ENCODE peak calls at places on chromosomes 1 and 21, in six cellular contexts. R is NCI-H460; K is activated CD8-positive, alpha-beta memory T cell treated with anti-CD3 and anti-CD28 coated beads, Interleukin-2, amount 50 U/mL, for 48 hours; X is GM12864; I is activated CD4-positive, alpha-beta T cell treated with anti-CD3 and anti-CD28 coated beads, Interleukin-2, amount 10 ng/mL, durations not matched to agents 7 days and 5 days; H is HCT116. L is an unnamed sample.

GRCh38 chr1:160608514-160608913 is 29.2 kb upstream of the CD84 start:
- DNase-seq in R (no peak), X (no peak), K (no peak), I (no peak), H (no peak), L (no peak)

GRCh38 chr1:38444311-38444710 is 397.7 kb upstream of the POU3F1 start:
- DNase-seq in I (no peak), K (no peak), R (no peak), H (no peak), X (no peak), L (no peak)

GRCh38 chr1:154931940-154932487 is 4.5 kb downstream of the PMVK start:
- DNase-seq in X (no peak), I (no peak), H (peak; percentile 72), K (no peak), R (peak; percentile 14), L (peak; percentile 87)

GRCh38 chr1:87224209-87224608 is 104.5 kb upstream of the LMO4 start:
- DNase-seq in H (peak; percentile 46), R (no peak), K (no peak), I (no peak), X (no peak), L (no peak)

GRCh38 chr1:82597620-82598019 is 796.9 kb downstream of the ADGRL2 start:
- DNase-seq in K (no peak), X (no peak), I (no peak), R (no peak), H (no peak), L (no peak)

GRCh38 chr1:31625561-31626272 is 8.2 kb downstream of the HCRTR1 start:
- DNase-seq in R (no peak), X (no peak), H (no peak), I (no peak), K (no peak), L (no peak)

GRCh38 chr1:52164604-52165003 is 22.7 kb downstream of the ZFYVE9 start:
- DNase-seq in K (no peak), H (no peak), R (no peak), I (no peak), X (no peak), L (no peak)

GRCh38 chr1:226185153-226186036 is 1.1 kb downstream of the ACBD3 start:
- DNase-seq in X (no peak), K (no peak), H (no peak), R (no peak), I (no peak), L (no peak)

GRCh38 chr1:10888791-10889627 is 92.6 kb upstream of the CASZ1 start:
- DNase-seq in H (no peak), X (no peak), I (no peak), K (no peak), R (no peak), L (no peak)

GRCh38 chr21:41536076-41536826 is 28.3 kb upstream of the TMPRSS2 start:
- DNase-seq in K (no peak), H (no peak), X (no peak), R (no peak), I (no peak), L (peak; percentile 68)

GRCh38 chr1:37167479-37167878 is 133.2 kb upstream of the GRIK3 start:
- DNase-seq in H (no peak), X (no peak), K (no peak), I (no peak), R (no peak), L (no peak)

GRCh38 chr1:16204216-16204615 is 8.2 kb downstream of the ARHGEF19 start:
- DNase-seq in R (no peak), H (no peak), K (no peak), X (no peak), I (no peak), L (no peak)

GRCh38 chr1:17606826-17607440 is 67.4 kb downstream of the ARHGEF10L start:
- DNase-seq in I (peak; percentile 59), X (no peak), H (peak; percentile 36), R (peak; percentile 59), K (peak; percentile 85), L (peak; percentile 79)

GRCh38 chr1:222601233-222601632 is 11.5 kb upstream of the TAF1A start:
- DNase-seq in K (no peak), H (no peak), I (no peak), R (no peak), X (no peak), L (no peak)

GRCh38 chr21:15275615-15276228 is 210.9 kb upstream of the NRIP1 start:
- DNase-seq in H (no peak), K (no peak), I (no peak), X (no peak), R (no peak), L (no peak)

GRCh38 chr1:110150330-110151174 is at the start of gene SLC6A17:
- DNase-seq in X (no peak), H (peak; percentile 65), K (peak; percentile 82), R (no peak), I (no peak), L (no peak)

GRCh38 chr1:231200417-231201031 is 38.7 kb downstream of the TRIM67 start:
- DNase-seq in H (no peak), X (no peak), I (no peak), R (no peak), K (no peak), L (no peak)

GRCh38 chr1:155010211-155010918 is 7.8 kb downstream of the ZBTB7B start:
- DNase-seq in R (no peak), X (no peak), I (peak; percentile 44), H (no peak), K (peak; percentile 53), L (no peak)

GRCh38 chr1:2073382-2074230 is 23.4 kb downstream of the PRKCZ start:
- DNase-seq in I (no peak), H (no peak), K (no peak), X (no peak), R (no peak), L (no peak)

GRCh38 chr1:244836135-244836521 is 670 bp downstream of the COX20 start:
- DNase-seq in R (peak; percentile 40), K (no peak), H (no peak), I (no peak), X (no peak), L (no peak)

GRCh38 chr1:108878678-108879077 is 1.9 kb downstream of the GPSM2 start:
- DNase-seq in K (no peak), H (no peak), X (no peak), I (no peak), R (no peak), L (no peak)

GRCh38 chr1:70685300-70686286 is 274.5 kb downstream of the CTH start:
- DNase-seq in K (peak; percentile 56), I (peak; percentile 54), H (peak; percentile 41), R (peak; percentile 53), X (peak; percentile 33), L (peak; percentile 49)

GRCh38 chr1:184049291-184049690 is 2.2 kb upstream of the TSEN15 start:
- DNase-seq in K (no peak), X (no peak), R (no peak), H (no peak), I (no peak), L (no peak)

GRCh38 chr21:29218749-29219148 is 80.0 kb upstream of the BACH1 start:
- DNase-seq in X (no peak), K (no peak), H (no peak), I (no peak), R (no peak), L (no peak)

GRCh38 chr1:39154553-39155361 is 49.7 kb upstream of the MACF1 start:
- DNase-seq in H (no peak), K (no peak), I (no peak), X (no peak), R (no peak), L (no peak)

L was measured in lower lobe of right lung.